ENCODE peak calls at places on chromosomes 12 and 14, in nine cellular contexts. G, K, P, I, E, F, Y, H and J are unnamed samples.

GRCh38 chr12:127944211-127944899 is 322.6 kb upstream of the TMEM132C start:
- DNase-seq in I (no peak), H (no peak), Y (no peak), E (no peak), G (no peak), P (no peak), K (no peak), F (no peak), J (no peak)

GRCh38 chr12:102543494-102543893 is 63.1 kb upstream of the IGF1 start:
- DNase-seq in H (no peak), E (no peak), P (peak), I (no peak), F (no peak), G (no peak), Y (no peak), K (no peak), J (no peak)

GRCh38 chr14:23047042-23047634 is 5.1 kb downstream of the PSMB11 start:
- DNase-seq in G (no peak), K (no peak), I (no peak), Y (no peak), H (no peak), F (no peak), P (no peak), E (no peak), J (no peak)

GRCh38 chr14:68747366-68747765 is 45.5 kb downstream of the ZFP36L1 start:
- DNase-seq in P (no peak), K (no peak), F (no peak), I (no peak), Y (no peak), G (no peak), E (no peak), H (no peak), J (no peak)

GRCh38 chr12:109131522-109132050 is 15.2 kb downstream of the ACACB start:
- DNase-seq in I (no peak), G (peak), Y (no peak), P (no peak), K (no peak), E (no peak), F (no peak), H (peak), J (peak)

GRCh38 chr14:50434530-50434929 is 37.8 kb upstream of the CDKL1 start:
- DNase-seq in I (no peak), F (no peak), E (no peak), P (no peak), K (no peak), Y (no peak), H (no peak), G (no peak), J (no peak)

GRCh38 chr14:81613341-81614045 is 79.8 kb upstream of the SEL1L start:
- DNase-seq in P (no peak), E (no peak), Y (no peak), G (no peak), K (no peak), I (no peak), H (no peak), F (no peak), J (no peak)

GRCh38 chr12:124087251-124088141 is 114.5 kb downstream of the ZNF664 start:
- DNase-seq in G (no peak), K (no peak), P (no peak), H (no peak), I (no peak), E (no peak), F (no peak), Y (no peak), J (no peak)

GRCh38 chr12:7127916-7128626 is 618 bp downstream of the RBP5 start:
- DNase-seq in G (peak), H (no peak), F (no peak), E (no peak), I (no peak), Y (no peak), P (peak), K (no peak), J (no peak)

GRCh38 chr14:70754989-70755388 is 54.3 kb downstream of the MAP3K9 start:
- DNase-seq in P (no peak), G (no peak), F (no peak), K (peak), Y (peak), I (no peak), E (no peak), H (no peak), J (peak)
- TF ChIP-seq EP300 in P (no peak), G (no peak), F (no peak), K (peak), Y (no peak), I (no peak), E (no peak), H (no peak), J (peak)

GRCh38 chr14:67237591-67237990 is 3.6 kb upstream of the PALS1 start:
- DNase-seq in P (no peak), K (no peak), F (no peak), H (no peak), I (no peak), G (no peak), E (no peak), Y (no peak), J (no peak)

GRCh38 chr14:67240168-67240932 is 885 bp upstream of the PALS1 start:
- DNase-seq in H (peak), E (no peak), P (peak), Y (peak), K (peak), I (peak), F (peak), G (peak), J (peak)

GRCh38 chr14:67241416-67242362 is at the start of gene PALS1:
- DNase-seq in P (peak), K (peak), F (no peak), G (peak), H (no peak), Y (no peak), I (no peak), E (no peak), J (peak)

GRCh38 chr14:67239582-67239981 is 1.7 kb upstream of the PALS1 start:
- DNase-seq in P (no peak), G (no peak), H (no peak), K (no peak), F (no peak), E (no peak), I (no peak), Y (no peak), J (no peak)

GRCh38 chr14:67240978-67241415 is 238 bp upstream of the PALS1 start:
- DNase-seq in Y (peak), H (peak), K (peak), F (peak), P (peak), I (peak), E (peak), G (peak), J (peak)
- TF ChIP-seq POLR2A in Y (peak), H (peak), K (peak), F (no peak), P (no peak), I (no peak), E (peak), G (peak), J (peak)

DNA sequence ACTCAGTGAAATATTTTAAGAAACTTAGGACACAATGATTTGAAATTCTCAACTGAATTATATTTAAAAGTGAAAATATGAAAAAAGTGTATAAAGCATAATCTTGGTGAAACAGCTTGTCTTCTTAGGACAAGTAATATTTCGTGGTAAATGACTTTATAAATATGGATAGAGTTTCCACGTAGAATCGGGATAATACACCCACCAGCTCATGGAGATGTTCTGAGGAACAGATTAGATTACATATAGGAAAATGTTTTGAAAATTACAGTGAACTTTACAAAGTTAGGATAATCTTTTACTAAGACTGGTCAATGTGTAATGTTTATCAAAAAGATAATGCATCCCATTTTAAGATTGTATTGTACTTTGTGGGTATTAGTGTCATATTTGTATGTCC is 25.6 kb upstream of the MYF6 start:
- DNase-seq in F (no peak), P (no peak), G (no peak), Y (no peak), K (no peak), H (no peak), E (no peak), I (no peak), J (no peak)
- H3K4me3 ChIP-seq in F (no peak), P (no peak), G (no peak), Y (no peak), K (no peak), H (no peak), E (no peak), I (no peak), J (no peak)

GRCh38 chr12:122062832-122063690 is 15.5 kb upstream of the MLXIP start:
- DNase-seq in K (peak), P (peak), E (no peak), F (peak), Y (peak), H (peak), I (no peak), G (peak), J (peak)
- TF ChIP-seq EP300 in K (no peak), P (no peak), E (peak), F (no peak), Y (no peak), H (peak), I (no peak), G (no peak), J (no peak)

DNA sequence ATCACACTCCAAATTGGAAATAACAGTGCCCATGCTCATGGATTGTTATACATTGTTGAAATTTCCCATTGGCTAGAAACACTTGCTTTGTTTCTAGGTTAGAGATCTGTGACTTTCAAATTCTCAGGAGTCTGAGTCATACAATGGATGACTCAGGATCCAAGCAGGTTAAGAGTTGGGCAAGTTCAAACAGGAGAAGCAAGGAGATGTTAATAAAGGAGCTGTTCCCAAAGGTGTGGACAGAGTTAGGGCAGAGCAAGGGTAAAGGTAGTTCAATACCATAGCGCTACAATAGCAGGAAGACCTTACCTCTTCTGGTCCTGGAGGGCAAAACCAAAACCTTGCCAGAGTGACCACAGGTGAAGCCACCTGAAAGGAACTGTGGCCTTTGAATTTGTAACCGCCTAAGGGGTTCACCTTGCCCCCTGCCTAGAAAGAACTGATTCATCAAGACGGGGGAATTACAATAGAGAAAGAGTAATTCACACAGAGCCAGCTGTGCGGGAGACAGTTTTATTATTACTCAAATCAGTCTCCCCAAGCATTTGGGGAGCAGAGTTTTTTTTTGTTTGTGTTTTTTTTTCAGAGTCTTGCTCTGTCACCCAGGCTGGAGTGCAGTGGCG is 4.2 kb upstream of the AMN1 start:
- DNase-seq in P (peak), I (no peak), H (no peak), K (peak), Y (no peak), F (no peak), E (no peak), G (no peak), J (no peak)
- TF ChIP-seq POLR2A in P (peak), I (no peak), H (no peak), K (no peak), Y (no peak), F (no peak), E (no peak), G (no peak), J (no peak)

DNA sequence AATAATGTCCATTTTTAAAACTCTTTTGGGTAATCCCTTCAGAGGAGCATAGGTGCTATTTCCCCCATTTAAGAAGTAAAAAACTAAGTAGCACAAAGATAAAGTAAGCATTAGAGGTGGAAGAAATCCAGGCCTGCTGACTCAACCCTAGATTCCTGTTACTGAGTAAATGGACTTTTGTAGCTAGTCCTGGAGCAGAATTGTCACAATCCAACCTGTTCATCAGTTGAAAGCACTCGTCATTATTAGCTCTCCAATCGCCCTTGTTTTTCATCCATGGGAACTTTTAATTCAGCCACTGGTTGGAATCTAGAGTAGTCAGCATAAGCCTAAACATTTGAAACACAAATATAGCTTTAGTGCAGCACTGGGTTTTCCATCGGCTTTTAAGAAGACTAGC is 139.5 kb upstream of the AMIGO2 start:
- DNase-seq in F (no peak), H (no peak), G (no peak), P (no peak), E (no peak), K (peak), I (no peak), Y (no peak), J (no peak)
- H3K4me3 ChIP-seq in F (no peak), H (no peak), G (no peak), P (no peak), E (no peak), K (no peak), I (no peak), Y (no peak), J (no peak)

DNA sequence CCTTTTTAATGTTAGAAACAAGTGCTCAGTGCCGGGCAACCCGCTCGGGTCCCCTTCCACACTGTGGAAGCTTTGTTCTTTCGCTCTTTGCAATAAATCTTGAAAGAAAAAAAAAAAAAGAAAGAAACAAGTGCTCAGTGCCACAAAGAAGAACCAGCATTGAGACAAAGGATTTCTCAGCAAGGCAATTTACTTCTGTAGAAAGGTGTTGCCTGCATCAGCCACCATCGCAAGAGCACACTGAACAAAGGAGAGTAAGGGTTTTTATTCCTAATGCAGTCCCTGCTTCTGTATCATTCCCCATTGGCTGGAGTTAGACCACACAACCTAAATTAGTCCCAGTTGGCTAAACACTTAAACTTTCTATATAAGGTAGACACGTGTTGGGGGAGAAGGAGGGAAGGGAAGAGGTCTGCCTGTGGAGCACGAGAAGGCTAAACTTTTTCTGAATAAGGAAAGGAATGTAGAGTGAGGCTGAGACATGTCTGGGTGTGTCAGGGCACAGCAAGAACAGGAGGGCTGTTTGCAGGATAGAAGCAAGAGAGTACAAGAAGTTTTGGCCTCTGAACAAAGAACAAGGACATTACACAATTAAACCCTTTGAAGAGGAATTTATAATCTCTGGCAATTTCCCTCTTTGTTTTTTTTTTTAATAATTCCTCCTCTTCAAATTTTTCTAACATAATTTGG is 21.4 kb downstream of the KLRF2 start:
- DNase-seq in H (no peak), F (no peak), K (no peak), P (no peak), G (no peak), Y (no peak), I (no peak), E (no peak), J (no peak)
- TF ChIP-seq EP300 in H (no peak), F (no peak), K (no peak), P (no peak), G (no peak), Y (no peak), I (no peak), E (no peak), J (no peak)

DNA sequence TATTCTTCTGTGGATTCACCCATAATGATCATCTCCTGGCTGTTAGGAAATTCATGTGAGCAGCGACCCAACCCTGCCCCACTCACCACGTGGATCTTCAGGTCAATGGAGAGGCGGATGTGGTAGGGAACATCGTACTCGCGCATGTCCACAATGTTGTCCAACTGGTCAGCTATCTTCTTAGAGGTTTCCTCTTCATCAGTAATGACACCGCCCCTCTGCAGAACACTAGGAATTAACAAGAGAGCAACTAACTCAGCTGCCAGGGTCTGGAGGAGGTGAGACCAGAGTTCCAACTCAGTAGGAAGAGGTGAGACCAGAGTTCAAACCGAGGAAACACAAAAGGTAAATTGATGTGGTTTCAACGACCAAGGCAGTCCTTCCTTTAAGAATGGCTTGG is 9.7 kb downstream of the POLE start:
- DNase-seq in K (no peak), F (no peak), E (no peak), I (no peak), P (no peak), Y (no peak), H (no peak), G (peak), J (no peak)
- TF ChIP-seq POLR2A in K (no peak), F (no peak), E (no peak), I (no peak), P (no peak), Y (no peak), H (no peak), G (no peak), J (no peak)

DNA sequence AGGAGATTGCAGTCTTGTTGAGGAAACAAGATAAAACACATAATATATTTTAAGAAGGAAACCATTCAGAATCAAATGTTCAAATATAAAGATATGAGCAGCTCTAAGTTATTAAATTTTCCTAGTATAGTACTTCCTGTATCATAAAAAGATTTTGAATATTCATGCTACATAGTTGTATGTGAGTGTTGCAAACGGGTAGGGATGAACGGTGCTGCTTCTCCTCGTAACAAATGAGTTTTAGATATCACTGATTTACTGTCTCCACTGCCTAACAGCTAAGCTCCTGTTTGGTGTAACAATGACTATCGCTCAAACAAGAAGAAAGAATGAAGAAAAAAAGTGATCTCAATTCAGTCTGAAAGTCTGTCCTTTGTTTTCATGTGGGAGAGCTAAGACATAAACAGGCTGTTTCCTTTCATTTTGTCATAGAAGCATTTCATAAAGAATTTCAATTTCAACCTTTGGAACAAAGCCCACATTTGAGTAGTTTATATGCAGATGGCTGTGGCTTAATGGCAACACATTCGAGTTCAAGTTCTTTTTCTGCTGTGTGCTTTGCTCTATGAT is 26.1 kb upstream of the RTRAF start:
- DNase-seq in K (no peak), H (no peak), G (no peak), P (no peak), Y (no peak), F (no peak), I (no peak), E (no peak), J (no peak)
- H3K4me3 ChIP-seq in K (no peak), H (no peak), G (no peak), P (no peak), Y (no peak), F (peak), I (peak), E (no peak), J (peak)